ENCODE peak calls at places on chromosomes 7 and 10, in eight cellular contexts. W is PC-3, Z is cardiac muscle cell, T is AG09309, K is tibial nerve, N is astrocyte of the spinal cord, B is cardiac fibroblast, I is stomach. R is an unnamed sample.

GRCh38 chr10:11576092-11576809 is 35.2 kb downstream of the USP6NL start:
- DNase-seq in W (no peak), Z (no peak), T (no peak), K (no peak), N (no peak), B (no peak), I (no peak), R (no peak)

GRCh38 chr7:105854516-105854915 is 21.9 kb downstream of the ATXN7L1 start:
- DNase-seq in W (no peak), Z (no peak), T (no peak), K (no peak), N (no peak), B (peak), I (no peak), R (no peak)

GRCh38 chr7:6375346-6376101 is 72.2 kb downstream of the DAGLB start:
- DNase-seq in W (peak), Z (no peak), T (no peak), K (no peak), N (peak), B (peak), I (no peak), R (no peak)

GRCh38 chr10:47022311-47023131 is 111.3 kb downstream of the PTPN20 start:
- DNase-seq in W (no peak), Z (no peak), T (no peak), K (no peak), N (no peak), B (no peak), I (peak), R (no peak)

GRCh38 chr7:45920543-45921380 is at the start of gene IGFBP3:
- DNase-seq in W (peak), Z (peak), T (no peak), K (no peak), N (peak), B (peak), I (no peak), R (peak)

GRCh38 chr7:29330136-29330535 is 135.6 kb downstream of the CHN2 start:
- DNase-seq in W (no peak), Z (no peak), T (no peak), K (no peak), N (no peak), B (no peak), I (no peak), R (no peak)

GRCh38 chr10:43774234-43774769 is 125.6 kb upstream of the ZNF32 start:
- DNase-seq in W (no peak), Z (no peak), T (no peak), K (no peak), N (no peak), B (no peak), I (no peak), R (no peak)

GRCh38 chr7:17611611-17612010 is 313.2 kb downstream of the AHR start:
- DNase-seq in W (no peak), Z (no peak), T (no peak), K (no peak), N (no peak), B (peak), I (no peak), R (no peak)

GRCh38 chr10:72087392-72087968 is 871 bp downstream of the SPOCK2 start:
- DNase-seq in W (no peak), Z (no peak), T (no peak), K (no peak), N (no peak), B (no peak), I (no peak), R (no peak)

GRCh38 chr7:106542550-106543220 is 118.3 kb downstream of the CCDC71L start:
- DNase-seq in W (peak), Z (peak), T (peak), K (peak), N (peak), B (peak), I (peak), R (peak)

GRCh38 chr7:98613601-98614425 is 3.3 kb upstream of the NPTX2 start:
- DNase-seq in W (peak), Z (peak), T (no peak), K (no peak), N (peak), B (peak), I (no peak), R (no peak)

GRCh38 chr7:16462618-16463017 is 2.9 kb downstream of the SOSTDC1 start:
- DNase-seq in W (no peak), Z (no peak), T (no peak), K (no peak), N (no peak), B (no peak), I (no peak), R (no peak)

GRCh38 chr7:3598855-3599254 is 297.8 kb downstream of the SDK1 start:
- DNase-seq in W (no peak), Z (no peak), T (no peak), K (no peak), N (no peak), B (no peak), I (no peak), R (no peak)

GRCh38 chr10:127044191-127044590 is 139.0 kb downstream of the DOCK1 start:
- DNase-seq in W (no peak), Z (no peak), T (no peak), K (no peak), N (no peak), B (no peak), I (peak), R (no peak)

GRCh38 chr7:40680657-40681056 is 545.9 kb downstream of the SUGCT start:
- DNase-seq in W (peak), Z (no peak), T (no peak), K (no peak), N (peak), B (peak), I (no peak), R (no peak)

GRCh38 chr7:5607958-5608656 is 173.4 kb downstream of the RNF216 start:
- DNase-seq in W (peak), Z (no peak), T (no peak), K (no peak), N (no peak), B (no peak), I (no peak), R (no peak)

GRCh38 chr10:92486637-92487036 is 87.3 kb downstream of the IDE start:
- DNase-seq in W (no peak), Z (no peak), T (no peak), K (no peak), N (no peak), B (peak), I (no peak), R (no peak)

GRCh38 chr10:113576853-113577252 is 24.0 kb downstream of the HABP2 start:
- DNase-seq in W (peak), Z (peak), T (no peak), K (no peak), N (no peak), B (peak), I (no peak), R (no peak)

GRCh38 chr10:11479307-11479706 is 132.1 kb downstream of the USP6NL start:
- DNase-seq in W (no peak), Z (no peak), T (no peak), K (no peak), N (no peak), B (no peak), I (no peak), R (no peak)

GRCh38 chr7:71210220-71210619 is 78.3 kb downstream of the GALNT17 start:
- DNase-seq in W (no peak), Z (no peak), T (no peak), K (no peak), N (no peak), B (no peak), I (no peak), R (no peak)

GRCh38 chr7:78487464-78487863 is 688.9 kb downstream of the PHTF2 start:
- DNase-seq in W (no peak), Z (no peak), T (no peak), K (no peak), N (no peak), B (no peak), I (no peak), R (no peak)

GRCh38 chr7:78492146-78492545 is 693.6 kb downstream of the PHTF2 start:
- DNase-seq in W (no peak), Z (no peak), T (no peak), K (no peak), N (no peak), B (no peak), I (no peak), R (no peak)

GRCh38 chr7:78490526-78490925 is 692.0 kb downstream of the PHTF2 start:
- DNase-seq in W (no peak), Z (no peak), T (no peak), K (no peak), N (no peak), B (no peak), I (no peak), R (no peak)

GRCh38 chr7:78489423-78489822 is 690.9 kb downstream of the PHTF2 start:
- DNase-seq in W (no peak), Z (no peak), T (no peak), K (no peak), N (no peak), B (no peak), I (no peak), R (no peak)

DNA sequence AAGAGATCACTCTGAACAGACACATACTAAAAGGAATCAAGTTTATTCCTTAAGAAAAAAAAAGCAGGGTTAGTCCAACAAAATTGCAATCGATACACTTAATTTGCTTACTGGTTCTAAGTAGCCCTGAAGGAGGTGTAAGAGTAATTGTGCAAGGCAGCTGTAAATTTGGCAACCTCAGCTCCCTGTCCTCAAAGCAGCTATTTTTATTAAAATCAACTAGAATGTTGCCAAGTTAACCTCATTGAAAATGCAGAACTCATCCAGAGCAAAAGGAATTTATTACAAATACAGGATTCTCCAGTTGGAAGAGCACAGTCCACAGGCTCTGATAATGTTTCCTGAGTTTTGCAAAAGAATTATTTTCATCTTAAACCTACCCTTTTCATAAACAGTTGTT is 691.3 kb downstream of the PHTF2 start:
- DNase-seq in W (no peak), Z (no peak), T (peak), K (no peak), N (no peak), B (peak), I (no peak), R (no peak)
- H3K4me3 ChIP-seq in W (no peak), Z (no peak), T (no peak), K (no peak), N (no peak), B (no peak), I (no peak), R (no peak)

GRCh38 chr10:5565671-5566581 is 41.2 kb downstream of the CALML3 start:
- DNase-seq in W (peak), Z (no peak), T (peak), K (peak), N (no peak), B (no peak), I (peak), R (no peak)
- H3K4me3 ChIP-seq in W (no peak), Z (no peak), T (no peak), K (no peak), N (no peak), B (no peak), I (no peak), R (no peak)

GRCh38 chr7:90320418-90320800 is 695 bp downstream of the FAM237B start:
- DNase-seq in W (no peak), Z (no peak), T (no peak), K (no peak), N (no peak), B (no peak), I (no peak), R (no peak)
- H3K4me3 ChIP-seq in W (no peak), Z (peak), T (no peak), K (no peak), N (peak), B (peak), I (no peak), R (peak)

GRCh38 chr10:27258492-27258837 is 17.9 kb upstream of the ACBD5 start:
- DNase-seq in W (no peak), Z (no peak), T (no peak), K (no peak), N (no peak), B (no peak), I (no peak), R (no peak)
- H3K4me3 ChIP-seq in W (no peak), Z (peak), T (peak), K (peak), N (peak), B (peak), I (peak), R (peak)

GRCh38 chr10:101867931-101868330 is 24.3 kb upstream of the KCNIP2 start:
- DNase-seq in W (no peak), Z (no peak), T (no peak), K (no peak), N (no peak), B (no peak), I (no peak), R (no peak)
- H3K4me3 ChIP-seq in W (no peak), Z (no peak), T (no peak), K (no peak), N (no peak), B (no peak), I (no peak), R (no peak)

GRCh38 chr7:23808421-23808820 is 98.4 kb downstream of the STK31 start:
- DNase-seq in W (no peak), Z (no peak), T (no peak), K (no peak), N (no peak), B (no peak), I (no peak), R (no peak)

GRCh38 chr7:23810099-23810498 is 100.1 kb downstream of the STK31 start:
- DNase-seq in W (no peak), Z (no peak), T (no peak), K (no peak), N (no peak), B (no peak), I (no peak), R (no peak)

DNA sequence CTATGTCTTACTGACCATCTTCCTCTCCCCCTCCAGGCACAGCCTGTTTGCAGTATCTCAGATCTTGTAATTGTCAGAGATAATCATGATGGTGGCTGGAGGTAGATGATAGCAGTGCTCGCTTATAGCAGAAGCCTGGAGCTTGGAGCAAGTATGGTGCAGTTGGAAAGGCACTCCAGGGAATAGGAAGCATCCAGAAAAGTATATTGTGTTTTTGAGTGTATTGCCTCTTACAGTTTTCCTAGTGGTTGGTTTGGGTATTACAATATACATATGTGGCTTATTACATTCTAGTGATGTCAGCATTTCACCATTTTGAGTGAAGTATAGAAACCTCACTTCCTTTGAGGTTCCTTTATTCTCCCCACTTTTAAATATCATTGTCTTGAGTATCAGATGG is 101.5 kb downstream of the STK31 start:
- DNase-seq in W (peak), Z (no peak), T (no peak), K (no peak), N (no peak), B (no peak), I (no peak), R (no peak)
- H3K4me3 ChIP-seq in W (no peak), Z (no peak), T (no peak), K (no peak), N (no peak), B (no peak), I (no peak), R (no peak)

GRCh38 chr10:131982796-131983195 is 1.1 kb upstream of the BNIP3 start:
- DNase-seq in W (no peak), Z (no peak), T (no peak), K (no peak), N (no peak), B (no peak), I (no peak), R (no peak)
- H3K4me3 ChIP-seq in W (peak), Z (peak), T (peak), K (peak), N (peak), B (peak), I (peak), R (peak)

DNA sequence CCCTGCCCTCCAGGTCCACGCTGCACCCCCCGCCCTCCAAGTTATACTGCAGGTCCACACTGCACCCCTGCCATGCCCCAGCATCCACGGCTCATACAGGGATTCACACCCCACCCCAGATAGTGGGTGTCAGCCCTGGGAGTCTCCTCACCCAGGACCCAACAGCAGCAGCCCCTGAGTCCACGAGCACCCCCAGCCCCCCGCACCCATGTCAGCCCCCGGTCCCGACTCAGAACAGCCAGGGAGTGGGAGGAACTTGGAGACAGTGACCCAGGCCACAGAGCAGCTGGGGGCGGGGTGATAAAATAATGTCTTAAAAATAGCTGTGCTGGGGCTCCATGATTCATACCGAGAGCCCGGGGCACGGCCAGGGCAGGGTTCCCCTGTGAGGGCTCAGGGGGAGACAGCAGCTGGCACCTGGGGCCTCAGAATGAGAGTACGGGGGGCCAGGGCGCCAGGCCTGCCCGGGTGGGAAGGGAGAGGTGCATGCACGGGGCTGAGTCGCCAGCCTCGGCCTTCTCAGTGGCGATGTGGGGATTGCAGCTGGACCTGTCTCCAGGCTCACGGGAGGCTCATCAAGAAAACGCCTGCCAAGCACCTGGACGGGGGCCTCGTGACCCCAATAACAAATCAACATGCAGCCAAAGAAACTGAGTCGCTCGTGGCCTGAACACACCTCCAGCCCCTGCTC is 29.8 kb downstream of the ADAP1 start:
- DNase-seq in W (no peak), Z (no peak), T (no peak), K (peak), N (no peak), B (peak), I (peak), R (no peak)
- H3K4me3 ChIP-seq in W (no peak), Z (no peak), T (no peak), K (no peak), N (no peak), B (no peak), I (no peak), R (no peak)

R was measured in skeletal muscle cell.